ENCODE peak calls at places on chromosome 3, in nine cellular contexts. K is GM13976, Z is amniotic epithelial cell, O is thyroid gland, D is A172, Y is NCI-H774, H is AG08395, N is left ventricle myocardium superior, V is fibroblast of villous mesenchyme. R is an unnamed sample.

GRCh38 chr3:11331101-11331500 is 58.9 kb downstream of the ATG7 start:
- DNase-seq in D (no peak), Y (no peak), K (no peak), O (no peak), V (peak), Z (no peak), H (peak), N (no peak), R (no peak)

GRCh38 chr3:13145131-13145825 is 72.0 kb upstream of the IQSEC1 start:
- DNase-seq in D (no peak), Z (no peak), V (no peak), K (no peak), N (peak), H (no peak), Y (no peak), O (no peak), R (no peak)

GRCh38 chr3:107969994-107970896 is 120.6 kb downstream of the CD47 start:
- DNase-seq in O (no peak), K (peak), V (no peak), D (no peak), Y (peak), N (no peak), Z (no peak), H (no peak), R (no peak)

GRCh38 chr3:157573780-157574378 is 70.7 kb upstream of the VEPH1 start:
- DNase-seq in D (no peak), H (no peak), O (no peak), K (no peak), Y (no peak), Z (peak), V (peak), N (no peak), R (no peak)

GRCh38 chr3:42031808-42032475 is 59.2 kb upstream of the TRAK1 start:
- DNase-seq in V (peak), Y (no peak), O (peak), H (no peak), K (no peak), N (no peak), Z (peak), D (no peak), R (peak)

GRCh38 chr3:184343200-184343876 is 5.9 kb downstream of the FAM131A start:
- DNase-seq in K (no peak), N (no peak), Z (no peak), Y (no peak), O (no peak), H (no peak), D (no peak), V (no peak), R (no peak)

GRCh38 chr3:170811928-170812591 is 57.9 kb downstream of the RPL22L1 start:
- DNase-seq in K (peak), Z (peak), H (peak), N (peak), V (peak), Y (peak), D (peak), O (peak), R (peak)

GRCh38 chr3:142210608-142211007 is 14.8 kb downstream of the GK5 start:
- DNase-seq in V (peak), D (peak), O (no peak), Z (peak), Y (no peak), K (no peak), H (peak), N (no peak), R (no peak)

GRCh38 chr3:116443096-116443793 is 2.0 kb downstream of the LSAMP start:
- DNase-seq in O (no peak), Z (peak), N (no peak), D (no peak), Y (no peak), V (peak), H (peak), K (no peak), R (peak)

GRCh38 chr3:161043343-161044035 is 61.7 kb downstream of the B3GALNT1 start:
- DNase-seq in Y (no peak), D (no peak), N (no peak), K (peak), Z (no peak), O (no peak), V (no peak), H (no peak), R (no peak)

GRCh38 chr3:39110041-39110639 is 2.7 kb downstream of the TTC21A start:
- DNase-seq in N (no peak), H (no peak), Y (no peak), Z (no peak), O (no peak), V (no peak), D (no peak), K (no peak), R (no peak)

GRCh38 chr3:39760325-39760724 is 49.1 kb upstream of the MYRIP start:
- DNase-seq in V (no peak), D (no peak), Z (no peak), Y (no peak), O (no peak), K (no peak), H (no peak), N (no peak), R (no peak)

GRCh38 chr3:122902326-122902725 is 107.5 kb downstream of the SLC49A4 start:
- DNase-seq in K (no peak), O (no peak), Z (peak), H (no peak), V (no peak), Y (no peak), N (no peak), D (peak), R (no peak)

GRCh38 chr3:195823998-195824397 is 12.3 kb upstream of the MUC4 start:
- DNase-seq in Z (peak), N (no peak), O (peak), V (no peak), Y (no peak), H (no peak), K (no peak), D (peak), R (no peak)

GRCh38 chr3:65126527-65127440 is 439.0 kb upstream of the ADAMTS9 start:
- DNase-seq in V (peak), Y (no peak), Z (peak), H (peak), N (no peak), D (peak), K (no peak), O (no peak), R (no peak)

GRCh38 chr3:149016669-149017541 is 25.6 kb downstream of the GYG1 start:
- DNase-seq in H (peak), Y (no peak), O (no peak), D (peak), N (no peak), V (peak), K (no peak), Z (peak), R (no peak)

GRCh38 chr3:177979684-177980083 is 556.6 kb upstream of the KCNMB2 start:
- DNase-seq in O (no peak), N (no peak), D (no peak), Y (no peak), K (no peak), V (no peak), H (no peak), Z (no peak), R (no peak)

R was measured in putamen.